ENCODE peak calls at places on chromosomes 11 and 22, in eight cellular contexts. K is SK-N-SH, E is HCT116, M is neural progenitor cell, N is GM23338, F is GM23248, W is PC-3, Y is MM.1S. I is an unnamed sample.

GRCh38 chr11:15629690-15630321 is 515.1 kb downstream of the INSC start:
- DNase-seq in K (no peak), E (peak; percentile 16), M (peak; percentile 68), N (peak; percentile 88), F (no peak), W (no peak), Y (no peak), I (peak; percentile 11)

GRCh38 chr11:606245-606644 is 9.5 kb downstream of the IRF7 start:
- DNase-seq in K (peak; percentile 92), E (no peak), M (no peak), N (no peak), F (peak; percentile 68), W (peak; percentile 23), Y (no peak), I (no peak)

GRCh38 chr11:4665424-4665823 is 21.6 kb downstream of the OR51E1 start:
- DNase-seq in K (no peak), E (no peak), M (no peak), N (no peak), F (no peak), W (no peak), Y (no peak), I (no peak)

GRCh38 chr11:100692290-100692689 is 5.2 kb downstream of the ARHGAP42 start:
- DNase-seq in K (no peak), E (no peak), M (no peak), N (no peak), F (no peak), W (no peak), Y (no peak), I (no peak)

GRCh38 chr11:16669799-16670415 is 68.5 kb upstream of the C11orf58 start:
- DNase-seq in K (no peak), E (peak; percentile 34), M (no peak), N (peak; percentile 55), F (no peak), W (peak; percentile 69), Y (no peak), I (no peak)

GRCh38 chr11:68978931-68979591 is 1.7 kb downstream of the MRGPRD start:
- DNase-seq in K (peak; percentile 59), E (no peak), M (no peak), N (no peak), F (no peak), W (no peak), Y (no peak), I (no peak)

GRCh38 chr22:38180841-38181452 is 683 bp downstream of the PLA2G6 start:
- DNase-seq in K (no peak), E (no peak), M (no peak), N (peak; percentile 49), F (peak; percentile 33), W (peak; percentile 56), Y (peak; percentile 76), I (peak; percentile 55)

GRCh38 chr11:119742263-119742861 is 13.4 kb upstream of the NECTIN1 start:
- DNase-seq in K (peak; percentile 89), E (no peak), M (peak; percentile 71), N (peak; percentile 87), F (peak; percentile 39), W (no peak), Y (no peak), I (no peak)

GRCh38 chr11:107102692-107103463 is 84.6 kb upstream of the GUCY1A2 start:
- DNase-seq in K (no peak), E (no peak), M (no peak), N (peak; percentile 11), F (no peak), W (no peak), Y (no peak), I (no peak)

GRCh38 chr11:7977251-7977917 is 9.8 kb upstream of the EIF3F start:
- DNase-seq in K (no peak), E (no peak), M (no peak), N (peak; percentile 50), F (peak; percentile 94), W (peak; percentile 79), Y (no peak), I (peak; percentile 16)

GRCh38 chr22:32828561-32828960 is 27.1 kb downstream of the TIMP3 start:
- DNase-seq in K (no peak), E (no peak), M (no peak), N (no peak), F (no peak), W (no peak), Y (no peak), I (no peak)

GRCh38 chr11:127182586-127183203 is 182.1 kb upstream of the KIRREL3 start:
- DNase-seq in K (peak; percentile 41), E (no peak), M (no peak), N (no peak), F (no peak), W (no peak), Y (no peak), I (no peak)

GRCh38 chr11:95042906-95043305 is 6.3 kb upstream of the KDM4F start:
- DNase-seq in K (no peak), E (no peak), M (no peak), N (no peak), F (no peak), W (no peak), Y (no peak), I (no peak)

GRCh38 chr11:6737872-6738466 is 33.8 kb downstream of the OR2AG2 start:
- DNase-seq in K (peak; percentile 11), E (peak; percentile 43), M (peak; percentile 24), N (peak; percentile 80), F (peak; percentile 59), W (peak; percentile 74), Y (peak; percentile 84), I (peak; percentile 80)

GRCh38 chr11:17020831-17021230 is 6.6 kb upstream of the PLEKHA7 start:
- DNase-seq in K (no peak), E (no peak), M (no peak), N (no peak), F (no peak), W (no peak), Y (no peak), I (no peak)

GRCh38 chr11:75583710-75584658 is 21.9 kb downstream of the SERPINH1 start:
- DNase-seq in K (peak; percentile 87), E (no peak), M (peak; percentile 86), N (peak; percentile 82), F (peak; percentile 74), W (no peak), Y (no peak), I (no peak)

GRCh38 chr22:41873391-41873790 is 40.5 kb downstream of the SREBF2 start:
- DNase-seq in K (no peak), E (no peak), M (no peak), N (no peak), F (no peak), W (no peak), Y (no peak), I (no peak)

GRCh38 chr22:38026130-38027111 is 30.8 kb upstream of the PICK1 start:
- DNase-seq in K (peak; percentile 26), E (no peak), M (no peak), N (no peak), F (no peak), W (no peak), Y (no peak), I (no peak)

GRCh38 chr11:2589538-2589934 is 110.3 kb downstream of the KCNQ1OT1 start:
- DNase-seq in K (peak; percentile 43), E (no peak), M (no peak), N (no peak), F (no peak), W (no peak), Y (no peak), I (no peak)

GRCh38 chr11:76841923-76842452 is 18.7 kb upstream of the ACER3 start:
- DNase-seq in K (no peak), E (no peak), M (no peak), N (peak; percentile 31), F (no peak), W (no peak), Y (no peak), I (no peak)

GRCh38 chr22:48406161-48406560 is 1421.5 kb downstream of the BRD1 start:
- DNase-seq in K (no peak), E (no peak), M (no peak), N (no peak), F (no peak), W (no peak), Y (no peak), I (no peak)
- TF ChIP-seq EZH2phosphoT487 in K (no peak), E (no peak), M (no peak), N (no peak), F (no peak), W (no peak), Y (no peak), I (no peak)

DNA sequence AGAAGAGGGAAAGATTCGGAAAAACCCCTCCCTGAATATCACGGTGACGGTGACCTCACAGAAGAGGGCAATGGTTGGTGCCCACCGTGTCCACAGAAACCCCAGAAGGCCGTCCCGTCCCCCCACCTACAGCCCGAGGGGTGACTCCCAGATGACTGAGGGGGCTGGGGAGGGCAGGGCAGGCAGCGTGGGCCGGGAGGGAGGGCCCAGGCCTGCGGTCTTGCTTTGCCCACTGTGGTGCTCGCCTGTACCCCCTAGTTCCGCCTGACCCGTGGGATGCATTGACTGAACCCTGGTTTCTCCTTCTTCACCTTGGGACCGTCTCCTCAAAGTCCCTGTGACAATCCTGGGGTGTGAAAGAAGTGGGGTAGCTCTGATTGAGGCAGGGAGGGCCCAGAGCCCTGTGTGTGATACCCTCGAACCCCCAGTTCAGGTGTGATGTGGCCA is 526.7 kb downstream of the BRD1 start:
- DNase-seq in K (no peak), E (no peak), M (no peak), N (no peak), F (no peak), W (no peak), Y (no peak), I (no peak)
- H3K4me2 ChIP-seq in K (no peak overlapping the region), E (no peak overlapping the region), M (no peak overlapping the region), N (no peak overlapping the region), F (no peak overlapping the region), W (no peak overlapping the region), Y (no peak overlapping the region), I (no peak overlapping the region)

GRCh38 chr22:24205438-24206189 is 24.3 kb downstream of the SUSD2 start:
- DNase-seq in K (no peak), E (no peak), M (no peak), N (peak; percentile 35), F (no peak), W (peak; percentile 57), Y (peak; percentile 84), I (no peak)

GRCh38 chr22:24201681-24202590 is 20.6 kb downstream of the SUSD2 start:
- DNase-seq in K (no peak), E (peak; percentile 85), M (no peak), N (no peak), F (no peak), W (peak; percentile 65), Y (no peak), I (no peak)

GRCh38 chr22:24198682-24199052 is 17.4 kb downstream of the SUSD2 start:
- DNase-seq in K (no peak), E (no peak), M (no peak), N (no peak), F (no peak), W (no peak), Y (no peak), I (no peak)

GRCh38 chr22:24200616-24201212 is 19.4 kb downstream of the SUSD2 start:
- DNase-seq in K (peak; percentile 6), E (peak; percentile 67), M (no peak), N (no peak), F (peak; percentile 74), W (peak; percentile 65), Y (no peak), I (no peak)
- TF ChIP-seq EZH2phosphoT487 in K (no peak), E (no peak), M (no peak), N (no peak), F (no peak), W (no peak), Y (no peak), I (no peak)

GRCh38 chr22:27777128-27777527 is 24.4 kb downstream of the MN1 start:
- DNase-seq in K (no peak), E (no peak), M (no peak), N (no peak), F (peak; percentile 34), W (no peak), Y (no peak), I (no peak)
- H3K4me2 ChIP-seq in K (no peak overlapping the region), E (no peak overlapping the region), M (peak overlapping the region; percentile 79), N (peak overlapping the region; percentile 73), F (peak overlapping the region; percentile 70), W (no peak overlapping the region), Y (no peak overlapping the region), I (no peak overlapping the region)